ENCODE peak calls at places on chromosomes 4 and X, in eight cellular contexts. O, B, H, Z, W, E, C and X are unnamed samples.
A peak's percentile ranks its signal among the peaks of the same experiment; 100 is the strongest.

GRCh38 chr4:130210871-130211270 is 1114.9 kb downstream of the C4orf33 start:
- DNase-seq in B (no peak), C (no peak), O (no peak), W (no peak), Z (no peak), H (no peak), E (no peak), X (no peak)

GRCh38 chr4:98662619-98663225 is 4.3 kb upstream of the TSPAN5 start:
- DNase-seq in W (no peak), E (no peak), O (no peak), C (no peak), H (no peak), B (no peak), Z (no peak), X (no peak)

GRCh38 chrX:24148118-24148517 is 1.4 kb upstream of the ZFX start:
- DNase-seq in W (no peak), H (no peak), B (no peak), Z (peak; percentile 29), E (no peak), C (no peak), O (no peak), X (no peak)

GRCh38 chr4:6419452-6420028 is 52.9 kb downstream of the PPP2R2C start:
- DNase-seq in E (no peak), O (no peak), H (no peak), Z (no peak), W (no peak), B (no peak), C (peak; percentile 46), X (no peak)

GRCh38 chrX:10106801-10107200 is 50.0 kb upstream of the CLCN4 start:
- DNase-seq in Z (peak; percentile 88), O (no peak), W (no peak), B (no peak), C (no peak), H (no peak), E (no peak), X (no peak)

GRCh38 chrX:45628041-45628440 is 427.4 kb upstream of the DIPK2B start:
- DNase-seq in B (no peak), Z (no peak), C (no peak), W (no peak), H (no peak), O (no peak), E (no peak), X (no peak)

GRCh38 chrX:42098897-42099296 is 175.5 kb upstream of the CASK start:
- DNase-seq in O (no peak), B (no peak), C (no peak), W (no peak), Z (no peak), H (peak; percentile 16), E (no peak), X (no peak)

GRCh38 chr4:185395255-185395955 is at the start of gene LRP2BP:
- DNase-seq in C (no peak), E (no peak), Z (peak; percentile 29), B (no peak), H (no peak), W (no peak), O (no peak), X (no peak)

GRCh38 chrX:130393451-130394074 is 8.1 kb upstream of the GPR119 start:
- DNase-seq in E (peak; percentile 56), H (no peak), Z (peak; percentile 23), W (no peak), O (no peak), C (no peak), B (peak; percentile 44), X (no peak)

GRCh38 chrX:21004835-21005234 is 369.4 kb upstream of the CNKSR2 start:
- DNase-seq in H (no peak), E (no peak), B (no peak), Z (no peak), C (no peak), W (no peak), O (no peak), X (no peak)

GRCh38 chrX:26032141-26032917 is 105.8 kb upstream of the MAGEB18 start:
- DNase-seq in W (no peak), H (no peak), Z (no peak), E (no peak), B (no peak), O (no peak), C (no peak), X (no peak)

GRCh38 chrX:16807548-16807947 is 21.3 kb downstream of the TXLNG start:
- DNase-seq in Z (no peak), E (no peak), H (no peak), W (no peak), O (no peak), B (no peak), C (no peak), X (no peak)

GRCh38 chrX:16804923-16805464 is 18.7 kb downstream of the TXLNG start:
- DNase-seq in C (no peak), H (no peak), O (no peak), E (no peak), W (no peak), B (no peak), Z (peak; percentile 76), X (no peak)

DNA sequence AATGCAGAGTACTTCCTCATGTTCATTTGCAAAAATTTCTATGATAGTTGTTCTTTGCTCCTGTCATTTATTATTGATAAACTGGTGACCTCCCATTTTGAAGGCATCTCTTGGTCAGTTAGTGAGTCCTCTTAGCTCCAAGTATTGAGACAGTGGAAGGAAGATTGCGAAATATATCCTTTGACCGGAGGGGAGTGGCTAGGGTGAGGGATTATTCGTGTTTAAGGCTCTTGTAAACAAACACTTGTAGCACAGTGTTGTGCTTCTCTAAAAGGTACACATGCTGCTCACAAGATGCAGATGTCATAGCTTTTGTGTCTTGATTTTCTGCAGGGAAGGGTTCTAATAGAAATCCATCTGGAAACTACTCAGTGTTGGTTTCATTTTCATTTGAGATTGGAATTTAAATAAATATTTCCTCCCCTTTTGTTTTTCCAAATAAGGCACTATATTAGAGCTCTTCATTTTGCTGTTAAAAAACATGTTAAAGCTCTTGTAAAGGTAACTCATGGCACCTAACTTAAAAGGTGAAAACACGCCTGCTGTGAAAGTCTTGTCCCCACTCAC is 21.8 kb downstream of the TXLNG start:
- DNase-seq in H (no peak), B (no peak), E (no peak), C (no peak), O (no peak), W (no peak), Z (no peak), X (no peak)
- H3K4me1 ChIP-seq in H (peaks cover 2% of the 10 kb centered on the region), B (no peaks in the 10 kb centered on the region), E (peaks cover 15% of the 10 kb centered on the region), C (no peaks in the 10 kb centered on the region), O (peaks cover 7% of the 10 kb centered on the region), W (peaks cover 7% of the 10 kb centered on the region), Z (peaks cover 47% of the 10 kb centered on the region), X (peaks cover 10% of the 10 kb centered on the region)

DNA sequence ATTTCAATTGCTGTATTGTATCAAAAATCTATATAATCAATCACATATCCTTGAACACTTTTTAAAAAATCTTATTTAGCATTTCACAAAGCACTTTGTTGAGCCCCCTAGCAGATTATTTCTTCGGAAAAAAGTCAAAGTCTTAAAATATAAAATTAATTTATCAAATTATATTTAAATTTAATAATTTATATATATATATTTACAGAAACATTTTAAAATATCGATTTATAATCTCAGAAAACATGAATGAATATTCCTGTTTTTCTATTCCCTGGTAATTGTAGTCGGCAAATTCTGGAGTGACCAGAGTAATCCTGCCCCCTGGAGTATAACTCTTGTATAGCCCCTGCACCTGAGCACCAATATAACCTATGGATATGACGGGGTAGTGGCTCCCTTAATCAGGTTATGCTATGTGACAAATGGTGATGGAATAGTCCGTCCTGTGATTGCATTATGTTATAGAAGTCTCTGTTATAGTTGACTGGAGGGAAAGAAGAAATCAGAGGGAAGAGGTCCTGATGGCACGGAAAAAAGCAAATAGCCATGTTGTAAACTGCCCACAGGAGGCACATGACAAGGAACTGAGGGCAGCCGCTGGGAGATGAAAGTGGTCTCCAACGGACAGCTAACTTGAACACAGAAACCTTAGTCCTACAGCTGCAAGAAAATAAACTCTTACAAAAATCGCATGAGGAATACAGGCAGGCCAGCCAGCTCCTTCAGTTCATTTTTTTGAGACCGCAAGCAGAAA is 1092.3 kb downstream of the ARAP2 start:
- DNase-seq in C (no peak), E (no peak), H (no peak), Z (peak; percentile 3), W (no peak), O (no peak), B (no peak), X (no peak)
- TF ChIP-seq CTCF in C (no peak), E (no peak), H (no peak), Z (peak; percentile 67), W (no peak), O (no peak), B (peak; percentile 18), X (no peak)

GRCh38 chr4:75179510-75179909 is 246.6 kb downstream of the PARM1 start:
- DNase-seq in B (no peak), E (no peak), O (no peak), Z (no peak), H (no peak), W (no peak), C (no peak), X (no peak)

GRCh38 chr4:75180217-75180616 is 247.3 kb downstream of the PARM1 start:
- DNase-seq in Z (no peak), H (no peak), B (no peak), O (no peak), C (no peak), E (no peak), W (no peak), X (no peak)

DNA sequence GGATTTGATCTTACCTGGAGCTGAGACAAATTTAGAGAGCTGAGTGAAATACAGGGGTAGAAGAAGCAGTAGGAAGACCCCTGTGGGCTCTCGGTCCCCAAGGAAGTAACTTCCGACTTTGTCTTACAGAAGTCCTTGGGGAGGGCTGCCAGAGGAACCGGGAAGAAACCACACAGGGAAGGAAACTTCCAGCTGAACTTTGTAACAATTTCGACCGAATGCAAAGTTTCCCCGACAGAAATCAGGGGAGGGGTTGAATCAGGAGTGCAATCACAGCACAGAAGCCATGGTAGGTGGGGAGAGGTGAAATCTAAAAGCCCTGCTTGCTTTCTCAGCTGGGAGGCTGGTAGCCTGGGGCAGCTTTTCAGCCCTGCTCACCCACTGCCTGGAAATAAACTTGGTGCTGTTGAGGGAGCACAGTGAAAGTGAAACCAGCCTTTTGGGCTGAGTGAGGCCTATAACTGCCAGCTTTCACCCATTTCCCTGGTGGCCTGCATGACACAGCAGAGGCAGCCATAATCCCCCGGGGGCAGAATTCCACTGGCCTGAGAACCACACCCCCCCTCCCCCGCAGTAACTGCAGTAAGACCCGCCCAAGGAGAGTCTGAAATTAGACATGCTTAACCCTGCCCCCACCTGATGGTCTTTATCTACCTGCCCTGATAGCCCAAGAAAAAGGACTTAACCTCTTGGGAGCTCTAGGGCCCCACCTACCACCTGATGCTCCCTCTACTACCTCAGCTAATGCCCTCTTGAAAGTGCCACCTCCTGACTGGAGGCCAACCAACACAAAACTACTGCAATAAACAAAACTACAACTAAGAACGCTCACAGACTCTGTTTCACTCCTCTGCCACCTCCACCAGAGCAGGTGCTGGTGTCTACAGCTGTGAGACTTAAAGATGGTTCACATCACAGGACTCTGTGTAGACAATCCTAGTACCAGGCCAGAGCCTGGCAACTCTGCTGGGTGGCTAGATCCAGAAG is 248.2 kb downstream of the PARM1 start:
- DNase-seq in W (no peak), O (no peak), H (no peak), Z (peak; percentile 22), C (no peak), B (no peak), E (no peak), X (no peak)
- H3K4me3 ChIP-seq in W (no peak overlapping the region), O (no peak overlapping the region), H (no peak overlapping the region), Z (no peak overlapping the region), C (no peak overlapping the region), B (no peak overlapping the region), E (peak overlapping the region; percentile 14), X (no peak overlapping the region)

DNA sequence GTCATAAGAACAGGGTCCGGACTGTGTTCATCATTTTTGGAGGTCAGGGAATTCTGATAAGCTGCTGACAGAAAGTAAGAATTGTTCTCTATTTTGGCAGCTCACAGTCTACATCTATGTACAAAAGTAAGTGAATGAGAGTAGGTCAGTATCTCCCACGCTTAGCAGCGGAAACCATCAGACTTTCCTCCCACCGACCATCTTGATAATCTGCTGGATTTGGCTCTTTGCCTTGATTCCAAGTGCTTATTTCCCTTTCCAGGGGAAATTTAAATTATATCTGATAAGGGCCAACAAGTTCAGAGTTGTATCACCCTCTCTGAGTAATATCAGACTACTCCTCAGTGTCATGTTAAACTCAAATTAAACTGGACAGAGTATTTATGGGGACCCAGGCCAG is 118.0 kb downstream of the CAMK2D start:
- DNase-seq in B (no peak), E (no peak), O (no peak), Z (no peak), W (no peak), H (no peak), C (no peak), X (no peak)
- H3K4me1 ChIP-seq in B (peaks cover 57% of the 10 kb centered on the region), E (peaks cover 33% of the 10 kb centered on the region), O (no peaks in the 10 kb centered on the region), Z (peaks cover 63% of the 10 kb centered on the region), W (peaks cover 35% of the 10 kb centered on the region), H (peaks cover 12% of the 10 kb centered on the region), C (peaks cover 5% of the 10 kb centered on the region), X (peaks cover 49% of the 10 kb centered on the region)